ENCODE peak calls at places on chromosomes 6 and 20, in nine cellular contexts. K is HL-60, Q is epithelial cell of esophagus, A is lower lobe of right lung, Y is fibroblast of villous mesenchyme, B is fibroblast of mammary gland, U is testis, C is RWPE1, Z is Peyer's patch. R is an unnamed sample.

GRCh38 chr6:35014786-35015185 is 125.7 kb downstream of the ANKS1A start:
- DNase-seq in K (peak; percentile 46), Q (peak; percentile 80), A (no peak), Y (no peak), B (peak; percentile 60), U (no peak), C (peak; percentile 20), Z (no peak), R (peak; percentile 61)

GRCh38 chr6:151215999-151216398 is 23.8 kb upstream of the AKAP12 start:
- DNase-seq in K (no peak), Q (no peak), A (no peak), Y (no peak), B (no peak), U (no peak), C (no peak), Z (no peak), R (no peak)

GRCh38 chr20:23889775-23890187 is 10.2 kb upstream of the CST5 start:
- DNase-seq in K (peak; percentile 34), Q (peak; percentile 62), A (no peak), Y (peak; percentile 44), B (peak; percentile 57), U (peak; percentile 67), C (peak; percentile 32), Z (no peak), R (peak; percentile 47)

GRCh38 chr6:158524311-158524710 is 35.6 kb upstream of the TMEM181 start:
- DNase-seq in K (no peak), Q (no peak), A (no peak), Y (no peak), B (no peak), U (no peak), C (no peak), Z (no peak), R (no peak)

GRCh38 chr6:25402125-25402524 is 123.0 kb downstream of the CARMIL1 start:
- DNase-seq in K (no peak), Q (no peak), A (no peak), Y (no peak), B (no peak), U (no peak), C (no peak), Z (no peak), R (no peak)

GRCh38 chr20:52667358-52667757 is 304.8 kb upstream of the TSHZ2 start:
- DNase-seq in K (no peak), Q (no peak), A (no peak), Y (no peak), B (no peak), U (no peak), C (no peak), Z (no peak), R (no peak)

GRCh38 chr20:57651977-57652864 is 32.0 kb upstream of the ZBP1 start:
- DNase-seq in K (no peak), Q (no peak), A (peak; percentile 41), Y (no peak), B (no peak), U (peak; percentile 13), C (no peak), Z (peak; percentile 34), R (no peak)

GRCh38 chr6:47230579-47230978 is 79.1 kb downstream of the TNFRSF21 start:
- DNase-seq in K (no peak), Q (no peak), A (no peak), Y (no peak), B (no peak), U (no peak), C (no peak), Z (no peak), R (no peak)

GRCh38 chr6:20413826-20414225 is 12.1 kb downstream of the E2F3 start:
- DNase-seq in K (no peak), Q (no peak), A (no peak), Y (no peak), B (no peak), U (no peak), C (no peak), Z (no peak), R (no peak)

GRCh38 chr6:169425628-169426370 is 172.2 kb upstream of the THBS2 start:
- DNase-seq in K (no peak), Q (no peak), A (no peak), Y (peak; percentile 77), B (no peak), U (no peak), C (no peak), Z (no peak), R (no peak)

GRCh38 chr6:912871-913663 is 220.1 kb upstream of the EXOC2 start:
- DNase-seq in K (no peak), Q (peak; percentile 60), A (no peak), Y (peak; percentile 48), B (peak; percentile 29), U (peak; percentile 59), C (peak; percentile 44), Z (no peak), R (peak; percentile 48)

GRCh38 chr6:109580519-109580918 is 97.5 kb upstream of the ZBTB24 start:
- DNase-seq in K (no peak), Q (peak; percentile 46), A (no peak), Y (peak; percentile 5), B (peak; percentile 17), U (no peak), C (no peak), Z (no peak), R (no peak)

GRCh38 chr20:47440857-47441773 is 60.6 kb upstream of the NCOA3 start:
- DNase-seq in K (no peak), Q (peak; percentile 45), A (no peak), Y (no peak), B (peak; percentile 40), U (no peak), C (peak; percentile 84), Z (no peak), R (peak; percentile 6)

GRCh38 chr6:68313911-68314310 is 321.2 kb upstream of the ADGRB3 start:
- DNase-seq in K (no peak), Q (peak; percentile 29), A (no peak), Y (no peak), B (peak; percentile 15), U (no peak), C (no peak), Z (no peak), R (no peak)
- TF ChIP-seq CTCF in K (no peak), Q (peak; percentile 48), A (peak; percentile 12), Y (no peak), B (peak; percentile 19), U (no peak), C (no peak), Z (no peak), R (no peak)

GRCh38 chr6:36389353-36389752 is 1.9 kb upstream of the ETV7 start:
- DNase-seq in K (no peak), Q (no peak), A (no peak), Y (no peak), B (no peak), U (no peak), C (no peak), Z (no peak), R (no peak)

GRCh38 chr6:36386495-36387439 is 702 bp downstream of the ETV7 start:
- DNase-seq in K (no peak), Q (peak; percentile 53), A (peak; percentile 63), Y (peak; percentile 67), B (peak; percentile 47), U (peak; percentile 47), C (peak; percentile 44), Z (peak; percentile 68), R (peak; percentile 8)

GRCh38 chr6:36387440-36388303 is at the start of gene ETV7:
- DNase-seq in K (no peak), Q (peak; percentile 33), A (peak; percentile 72), Y (peak; percentile 36), B (no peak), U (peak; percentile 24), C (peak; percentile 53), Z (peak; percentile 84), R (no peak)

GRCh38 chr6:36392621-36393020 is 5.2 kb upstream of the ETV7 start:
- DNase-seq in K (no peak), Q (no peak), A (no peak), Y (no peak), B (no peak), U (no peak), C (no peak), Z (no peak), R (no peak)
- TF ChIP-seq CTCF in K (no peak), Q (no peak), A (no peak), Y (peak; percentile 13), B (no peak), U (no peak), C (no peak), Z (no peak), R (peak; percentile 9)

GRCh38 chr6:142884214-142885035 is 60.6 kb downstream of the HIVEP2 start:
- DNase-seq in K (no peak), Q (no peak), A (no peak), Y (no peak), B (no peak), U (no peak), C (no peak), Z (no peak), R (no peak)

GRCh38 chr6:142887534-142887933 is 57.4 kb downstream of the HIVEP2 start:
- DNase-seq in K (no peak), Q (no peak), A (no peak), Y (no peak), B (no peak), U (no peak), C (no peak), Z (no peak), R (no peak)

GRCh38 chr6:142888461-142888860 is 56.5 kb downstream of the HIVEP2 start:
- DNase-seq in K (no peak), Q (no peak), A (no peak), Y (no peak), B (no peak), U (no peak), C (no peak), Z (no peak), R (no peak)

GRCh38 chr6:142885182-142885867 is 59.7 kb downstream of the HIVEP2 start:
- DNase-seq in K (no peak), Q (peak; percentile 98), A (no peak), Y (peak; percentile 95), B (peak; percentile 99), U (peak; percentile 50), C (peak; percentile 90), Z (no peak), R (peak; percentile 93)

GRCh38 chr6:142886431-142887170 is 58.4 kb downstream of the HIVEP2 start:
- DNase-seq in K (peak; percentile 2), Q (peak; percentile 64), A (no peak), Y (peak; percentile 66), B (peak; percentile 75), U (no peak), C (no peak), Z (no peak), R (peak; percentile 51)
- TF ChIP-seq CTCF in K (peak; percentile 9), Q (peak; percentile 31), A (peak; percentile 35), Y (peak; percentile 38), B (peak; percentile 49), U (no peak), C (peak; percentile 40), Z (peak; percentile 55), R (peak; percentile 66)

DNA sequence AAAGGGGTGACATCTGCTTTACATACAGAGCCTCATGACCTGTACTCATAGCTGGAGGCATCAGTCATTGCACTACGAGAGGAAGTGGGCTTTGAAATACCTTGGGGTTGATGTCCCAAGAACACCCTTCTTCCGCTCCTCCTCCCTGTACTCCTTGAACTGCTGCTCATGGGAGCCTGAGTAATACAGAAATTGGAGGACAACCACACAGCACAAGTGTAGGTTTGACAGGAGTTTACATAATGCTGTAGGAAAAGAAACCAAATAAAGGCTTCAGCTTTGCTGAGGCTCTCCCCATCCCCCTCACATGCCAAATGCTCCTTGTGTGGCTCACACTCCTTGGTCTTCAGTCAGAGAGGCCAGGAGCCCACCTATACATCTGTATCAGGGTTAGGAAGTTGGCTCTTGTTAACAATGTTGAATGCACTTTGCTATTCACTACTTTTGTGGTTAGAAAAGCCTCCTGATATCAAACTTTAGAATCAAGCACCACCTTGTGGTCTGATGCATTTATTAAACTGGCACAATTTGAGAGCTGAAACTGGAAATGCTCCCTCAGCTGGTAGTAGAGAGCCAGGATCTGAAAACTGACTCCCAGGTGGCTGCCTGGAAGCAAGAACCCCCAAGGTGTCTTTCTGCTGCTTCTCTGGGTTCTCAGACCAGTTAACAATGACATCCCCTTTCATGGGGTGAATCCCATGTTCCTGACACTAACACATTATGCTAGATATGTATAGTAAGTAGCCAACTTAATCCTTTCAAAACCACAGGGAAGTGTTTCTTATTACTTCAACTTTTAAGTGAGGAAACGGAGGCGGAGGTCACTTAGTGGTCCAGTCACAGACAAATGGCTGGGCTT is 56.2 kb upstream of the EDN1 start:
- DNase-seq in K (peak; percentile 35), Q (peak; percentile 83), A (no peak), Y (peak; percentile 81), B (peak; percentile 80), U (peak; percentile 61), C (peak; percentile 72), Z (no peak), R (peak; percentile 84)
- TF ChIP-seq CTCF in K (peak; percentile 31), Q (peak; percentile 87), A (peak; percentile 68), Y (peak; percentile 80), B (peak; percentile 94), U (peak; percentile 84), C (peak; percentile 79), Z (peak; percentile 98), R (peak; percentile 90)